ENCODE peak calls at places on chromosomes 12 and 14, in four cellular contexts. One of them, this sample, is unnamed.
A peak's percentile ranks its signal among the peaks of the same experiment; 100 is the strongest.

GRCh38 chr12:70683976-70684375 is 46.7 kb upstream of the PTPRB start:
- DNase-seq in iPS-NIHi11: no peak
- DNase-seq in GF-D8: no peak
- DNase-seq in fibroblast of lung: no peak
- DNase-seq in this sample: no peak

GRCh38 chr12:122021822-122022392 is at the start of gene BCL7A:
- DNase-seq in iPS-NIHi11: peak; percentile 89
- DNase-seq in GF-D8: peak; percentile 35
- DNase-seq in fibroblast of lung: peak; percentile 82
- DNase-seq in this sample: peak; percentile 65

GRCh38 chr12:45570501-45570900 is 159.0 kb upstream of the ARID2 start:
- DNase-seq in iPS-NIHi11: no peak
- DNase-seq in GF-D8: no peak
- DNase-seq in fibroblast of lung: no peak
- DNase-seq in this sample: no peak

GRCh38 chr12:95942106-95942531 is 295 bp downstream of the CCDC38 start:
- DNase-seq in iPS-NIHi11: no peak
- DNase-seq in GF-D8: no peak
- DNase-seq in fibroblast of lung: no peak
- DNase-seq in this sample: no peak

GRCh38 chr12:50040657-50041056 is 15.4 kb upstream of the RACGAP1 start:
- DNase-seq in iPS-NIHi11: no peak
- DNase-seq in GF-D8: no peak
- DNase-seq in fibroblast of lung: no peak
- DNase-seq in this sample: no peak

GRCh38 chr12:12719496-12719895 is 2.3 kb downstream of the CDKN1B start:
- DNase-seq in iPS-NIHi11: no peak
- DNase-seq in GF-D8: peak; percentile 11
- DNase-seq in fibroblast of lung: peak; percentile 43
- DNase-seq in this sample: no peak

GRCh38 chr12:4438834-4439596 is 6.6 kb downstream of the FGF6 start:
- DNase-seq in iPS-NIHi11: no peak
- DNase-seq in GF-D8: peak; percentile 28
- DNase-seq in fibroblast of lung: no peak
- DNase-seq in this sample: no peak

GRCh38 chr12:69792533-69792932 is 32.5 kb upstream of the MYRFL start:
- DNase-seq in iPS-NIHi11: no peak
- DNase-seq in GF-D8: no peak
- DNase-seq in fibroblast of lung: no peak
- DNase-seq in this sample: no peak

GRCh38 chr14:35342160-35343010 is 50.2 kb downstream of the PSMA6 start:
- DNase-seq in iPS-NIHi11: no peak
- DNase-seq in GF-D8: no peak
- DNase-seq in fibroblast of lung: peak; percentile 76
- DNase-seq in this sample: no peak

GRCh38 chr12:26126340-26127284 is 1.8 kb upstream of the BHLHE41 start:
- DNase-seq in iPS-NIHi11: peak; percentile 87
- DNase-seq in GF-D8: no peak
- DNase-seq in fibroblast of lung: peak; percentile 76
- DNase-seq in this sample: peak; percentile 84

GRCh38 chr14:90383731-90384542 is 12.9 kb upstream of the CALM1 start:
- DNase-seq in iPS-NIHi11: peak; percentile 35
- DNase-seq in GF-D8: peak; percentile 36
- DNase-seq in fibroblast of lung: peak; percentile 62
- DNase-seq in this sample: peak; percentile 66

GRCh38 chr12:64633940-64634337 is 23.6 kb downstream of the RASSF3 start:
- DNase-seq in iPS-NIHi11: no peak
- DNase-seq in GF-D8: no peak
- DNase-seq in fibroblast of lung: peak; percentile 79
- DNase-seq in this sample: no peak

GRCh38 chr14:95776798-95777615 is 63.1 kb upstream of the TCL1A start:
- DNase-seq in iPS-NIHi11: no peak
- DNase-seq in GF-D8: no peak
- DNase-seq in fibroblast of lung: no peak
- DNase-seq in this sample: no peak

This sample was measured in nephron progenitor cell.